ENCODE peak calls at places on chromosomes 4 and X, in six cellular contexts. D is Panc1; Q is sigmoid colon; H is CD8-positive, alpha-beta memory T cell; C is PC-9; A is brain microvascular endothelial cell. N is an unnamed sample.
A peak's percentile ranks its signal among the peaks of the same experiment; 100 is the strongest.

GRCh38 chr4:182938213-182938645 is 21.0 kb upstream of the DCTD start:
- DNase-seq in D (peak; percentile 51), Q (peak; percentile 77), H (peak; percentile 32), C (peak; percentile 76), A (no peak), N (peak; percentile 80)

GRCh38 chr4:15153662-15154061 is 151.4 kb downstream of the CPEB2 start:
- DNase-seq in D (no peak), Q (no peak), H (no peak), C (no peak), A (peak; percentile 69), N (no peak)

GRCh38 chr4:86508436-86508835 is 85.7 kb upstream of the PTPN13 start:
- DNase-seq in D (no peak), Q (no peak), H (no peak), C (no peak), A (peak; percentile 31), N (peak; percentile 62)

GRCh38 chr4:72376901-72377300 is 192.1 kb downstream of the ADAMTS3 start:
- DNase-seq in D (no peak), Q (no peak), H (no peak), C (no peak), A (no peak), N (peak; percentile 51)

GRCh38 chr4:2942037-2942531 is 21.1 kb downstream of the NOP14 start:
- DNase-seq in D (no peak), Q (no peak), H (peak; percentile 23), C (no peak), A (no peak), N (no peak)

GRCh38 chr4:125041372-125041930 is 273.3 kb upstream of the FAT4 start:
- DNase-seq in D (no peak), Q (no peak), H (no peak), C (no peak), A (no peak), N (no peak)

GRCh38 chr4:14396183-14396582 is 606.1 kb upstream of the CPEB2 start:
- DNase-seq in D (no peak), Q (no peak), H (no peak), C (no peak), A (no peak), N (no peak)

GRCh38 chr4:40991908-40992307 is 222.4 kb downstream of the APBB2 start:
- DNase-seq in D (no peak), Q (no peak), H (no peak), C (no peak), A (no peak), N (no peak)

GRCh38 chr4:147924604-147925412 is 192.9 kb downstream of the ARHGAP10 start:
- DNase-seq in D (no peak), Q (no peak), H (no peak), C (no peak), A (peak; percentile 22), N (peak; percentile 48)

GRCh38 chrX:86133761-86134160 is 14.5 kb upstream of the DACH2 start:
- DNase-seq in D (no peak), Q (no peak), H (no peak), C (no peak), A (no peak), N (peak; percentile 67)

GRCh38 chr4:2728806-2729532 is 27.2 kb downstream of the TNIP2 start:
- DNase-seq in D (no peak), Q (peak; percentile 41), H (no peak), C (no peak), A (no peak), N (no peak)

GRCh38 chr4:891747-892146 is 40.4 kb downstream of the GAK start:
- DNase-seq in D (no peak), Q (no peak), H (no peak), C (peak; percentile 7), A (no peak), N (no peak)

GRCh38 chr4:1209821-1210220 is 37.4 kb upstream of the SPON2 start:
- DNase-seq in D (no peak), Q (peak; percentile 94), H (no peak), C (no peak), A (no peak), N (peak; percentile 75)

GRCh38 chr4:69617083-69617694 is 22.3 kb downstream of the UGT2A2 start:
- DNase-seq in D (no peak), Q (no peak), H (no peak), C (no peak), A (peak; percentile 45), N (peak; percentile 41)

GRCh38 chr4:169147217-169147616 is 123.5 kb downstream of the SH3RF1 start:
- DNase-seq in D (peak; percentile 30), Q (no peak), H (no peak), C (peak; percentile 15), A (no peak), N (no peak)
- H3K36me3 ChIP-seq in D (no peaks in the 10 kb centered on the region), Q (no peaks in the 10 kb centered on the region), H (no peaks in the 10 kb centered on the region), C (peaks cover 4% of the 10 kb centered on the region), A (peaks cover 5% of the 10 kb centered on the region), N (peaks cover 53% of the 10 kb centered on the region)

GRCh38 chrX:154016366-154017076 is 3.2 kb downstream of the IRAK1 start:
- DNase-seq in D (no peak), Q (no peak), H (no peak), C (no peak), A (no peak), N (no peak)
- H3K36me3 ChIP-seq in D (no peaks in the 10 kb centered on the region), Q (no peaks in the 10 kb centered on the region), H (no peaks in the 10 kb centered on the region), C (no peaks in the 10 kb centered on the region), A (peaks cover 5% of the 10 kb centered on the region), N (peaks cover 32% of the 10 kb centered on the region)

GRCh38 chrX:150570512-150570911 is 2.1 kb downstream of the MTM1 start:
- DNase-seq in D (no peak), Q (no peak), H (no peak), C (no peak), A (no peak), N (peak; percentile 19)

GRCh38 chrX:150569155-150569477 is 695 bp downstream of the MTM1 start:
- DNase-seq in D (no peak), Q (no peak), H (peak; percentile 34), C (no peak), A (peak; percentile 3), N (no peak)

GRCh38 chrX:150574824-150575409 is 6.5 kb downstream of the MTM1 start:
- DNase-seq in D (no peak), Q (no peak), H (no peak), C (no peak), A (no peak), N (peak; percentile 16)

GRCh38 chrX:150573702-150574101 is 5.3 kb downstream of the MTM1 start:
- DNase-seq in D (no peak), Q (no peak), H (no peak), C (no peak), A (no peak), N (no peak)

DNA sequence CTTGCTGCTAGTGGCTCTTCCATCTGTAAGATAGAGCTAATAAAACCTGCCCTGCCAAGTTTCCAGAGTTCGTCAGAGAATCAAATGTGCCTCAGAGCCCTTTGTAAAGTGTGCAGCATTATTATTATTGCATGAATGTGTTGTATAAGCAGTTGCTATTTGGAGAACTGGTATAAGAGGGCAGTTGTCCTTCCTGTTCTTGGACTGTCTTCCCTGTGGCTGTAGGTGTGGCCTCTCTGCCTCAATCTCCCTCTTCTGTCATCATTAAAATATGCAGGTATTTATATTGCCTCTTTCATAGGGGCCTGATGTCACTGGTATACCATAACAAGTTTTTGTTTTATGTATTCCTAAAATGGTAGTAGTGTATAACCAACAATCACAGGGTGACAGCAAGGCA is 3.8 kb downstream of the MTM1 start:
- DNase-seq in D (no peak), Q (no peak), H (no peak), C (no peak), A (no peak), N (no peak)
- H3K36me3 ChIP-seq in D (no peaks in the 10 kb centered on the region), Q (no peaks in the 10 kb centered on the region), H (no peaks in the 10 kb centered on the region), C (no peaks in the 10 kb centered on the region), A (no peaks in the 10 kb centered on the region), N (no peaks in the 10 kb centered on the region)

DNA sequence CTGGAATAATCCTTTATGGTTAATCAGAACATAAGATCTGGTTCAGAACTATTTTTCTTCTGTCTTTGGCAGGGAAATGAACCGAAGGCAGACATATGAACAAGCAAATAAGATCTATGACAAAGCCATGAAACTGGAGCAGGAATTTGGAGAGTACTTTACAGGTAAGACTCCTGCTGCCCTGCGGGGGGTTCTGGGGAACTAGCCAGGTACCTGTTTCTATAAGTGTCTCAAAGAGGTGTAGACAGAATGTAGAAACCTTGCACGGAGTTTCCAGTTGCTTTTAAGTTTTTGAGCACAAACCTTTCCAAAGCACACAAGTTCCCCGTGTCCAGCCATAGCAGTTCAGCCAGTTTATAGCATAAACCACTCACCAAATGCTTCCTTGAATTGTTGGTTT is 56.2 kb downstream of the DLG3 start:
- DNase-seq in D (no peak), Q (no peak), H (no peak), C (no peak), A (no peak), N (no peak)
- H3K36me3 ChIP-seq in D (no peaks in the 10 kb centered on the region), Q (no peaks in the 10 kb centered on the region), H (no peaks in the 10 kb centered on the region), C (no peaks in the 10 kb centered on the region), A (no peaks in the 10 kb centered on the region), N (peaks cover 2% of the 10 kb centered on the region)

DNA sequence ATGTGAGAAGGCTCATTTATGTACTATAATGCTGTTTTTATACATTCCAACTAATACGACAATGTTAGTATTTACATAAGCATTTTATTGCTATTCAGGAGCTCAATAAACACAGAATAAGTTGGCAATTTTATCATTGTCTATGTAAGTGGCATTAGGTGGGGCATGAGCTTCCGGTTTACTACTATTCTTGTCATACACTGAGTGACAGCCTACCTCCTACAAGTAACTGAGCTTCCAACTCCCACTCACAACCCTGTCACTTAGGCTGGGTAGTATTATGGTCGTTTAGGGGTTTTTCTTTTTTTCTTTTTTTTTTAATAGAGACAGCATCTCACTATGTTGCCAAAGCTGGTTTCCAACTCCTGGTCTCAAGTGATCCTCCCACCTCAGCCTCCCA is 7.4 kb downstream of the PPID start:
- DNase-seq in D (no peak), Q (no peak), H (no peak), C (no peak), A (no peak), N (no peak)
- H3K36me3 ChIP-seq in D (peaks cover 36% of the 10 kb centered on the region), Q (peaks cover 40% of the 10 kb centered on the region), H (peaks cover 26% of the 10 kb centered on the region), C (peaks cover 22% of the 10 kb centered on the region), A (peaks cover 48% of the 10 kb centered on the region), N (peaks cover 92% of the 10 kb centered on the region)

DNA sequence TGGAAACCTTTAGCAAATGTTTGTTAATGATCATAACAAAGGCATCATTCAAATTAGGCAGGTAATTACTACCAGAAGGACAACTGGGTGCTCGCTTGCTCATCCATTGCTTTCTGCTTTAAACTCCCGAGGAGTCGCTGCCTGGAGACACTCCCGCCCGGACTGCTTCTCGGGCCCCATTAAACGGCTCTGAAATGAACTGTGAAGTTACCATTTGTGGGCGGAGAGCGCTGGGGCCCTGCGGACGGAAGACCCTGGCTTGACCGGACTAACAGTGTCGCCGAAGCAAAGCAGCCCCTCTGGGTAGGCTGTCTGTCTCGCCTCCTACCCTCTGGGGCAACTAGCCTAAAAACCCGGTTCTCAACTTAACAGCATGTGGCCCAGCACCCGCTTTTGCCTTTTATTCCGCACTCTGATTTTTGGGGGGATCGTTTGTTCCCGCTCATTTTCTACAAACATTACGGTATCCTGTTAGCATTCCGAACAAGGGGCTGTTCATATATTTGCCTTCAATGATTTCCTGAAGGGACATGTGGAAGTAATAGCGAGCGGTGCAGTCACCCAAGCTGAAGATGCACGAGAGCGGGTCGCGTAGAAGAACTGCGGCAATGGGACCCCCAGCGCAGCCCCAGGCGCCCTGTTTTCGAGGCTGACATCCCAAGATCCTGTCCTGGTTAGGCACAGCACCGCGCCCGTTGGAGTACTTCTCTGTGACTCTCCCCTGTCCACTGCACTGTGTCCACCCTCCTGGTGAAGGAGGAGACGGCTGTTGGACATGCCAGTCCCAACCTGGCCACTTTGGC is 1.6 kb upstream of the PDGFRA start:
- DNase-seq in D (peak; percentile 39), Q (peak; percentile 72), H (no peak), C (no peak), A (peak; percentile 57), N (peak; percentile 80)
- H3K36me3 ChIP-seq in D (no peaks in the 10 kb centered on the region), Q (no peaks in the 10 kb centered on the region), H (no peaks in the 10 kb centered on the region), C (no peaks in the 10 kb centered on the region), A (no peaks in the 10 kb centered on the region), N (peaks cover 10% of the 10 kb centered on the region)